ENCODE peak calls at places on chromosomes 7 and 10, in eight cellular contexts. Z is hepatocyte, X is aorta, N is upper lobe of right lung, A is colonic mucosa, P is sigmoid colon, W is cardiac muscle cell, U is left ventricle myocardium inferior. G is an unnamed sample. For H3K27me3, the result is how much of the 10 kb centered on the place peaks cover.

GRCh38 chr7:78073470-78074382 is 275.2 kb downstream of the PHTF2 start:
- DNase-seq in Z (peak), X (no peak), N (no peak), A (no peak), P (no peak), W (no peak), U (no peak), G (no peak)

GRCh38 chr7:132901241-132901640 is 180.6 kb downstream of the CHCHD3 start:
- DNase-seq in Z (no peak), X (no peak), N (no peak), A (no peak), P (no peak), W (no peak), U (no peak), G (no peak)

GRCh38 chr7:92904292-92905131 is 68.1 kb upstream of the CDK6 start:
- DNase-seq in Z (peak), X (no peak), N (no peak), A (no peak), P (no peak), W (peak), U (no peak), G (peak)

GRCh38 chr7:104943502-104944343 is 70.3 kb upstream of the KMT2E start:
- DNase-seq in Z (peak), X (no peak), N (peak), A (peak), P (peak), W (peak), U (peak), G (no peak)

GRCh38 chr10:93379366-93380042 is 102.6 kb downstream of the MYOF start:
- DNase-seq in Z (no peak), X (no peak), N (no peak), A (no peak), P (no peak), W (peak), U (no peak), G (peak)

GRCh38 chr10:32957341-32958084 is 517 bp downstream of the ITGB1 start:
- DNase-seq in Z (peak), X (peak), N (peak), A (peak), P (peak), W (peak), U (peak), G (peak)

GRCh38 chr10:314871-315270 is 179.6 kb downstream of the ZMYND11 start:
- DNase-seq in Z (no peak), X (no peak), N (no peak), A (no peak), P (no peak), W (no peak), U (no peak), G (no peak)

GRCh38 chr7:74612015-74612829 is 45.3 kb upstream of the GTF2I start:
- DNase-seq in Z (no peak), X (no peak), N (peak), A (no peak), P (peak), W (peak), U (no peak), G (peak)

GRCh38 chr7:8441106-8441590 is 7.7 kb downstream of the NXPH1 start:
- DNase-seq in Z (no peak), X (no peak), N (no peak), A (no peak), P (no peak), W (no peak), U (no peak), G (no peak)

GRCh38 chr10:64630534-64630933 is 1109.3 kb downstream of the REEP3 start:
- DNase-seq in Z (no peak), X (no peak), N (no peak), A (no peak), P (no peak), W (no peak), U (no peak), G (no peak)

GRCh38 chr10:129101232-129101980 is 365.6 kb upstream of the MGMT start:
- DNase-seq in Z (no peak), X (no peak), N (no peak), A (no peak), P (no peak), W (peak), U (no peak), G (no peak)

GRCh38 chr10:13758761-13759160 is 172.0 kb downstream of the PRPF18 start:
- DNase-seq in Z (no peak), X (no peak), N (no peak), A (no peak), P (no peak), W (no peak), U (no peak), G (no peak)

GRCh38 chr7:135670179-135670578 is 7.9 kb downstream of the STMP1 start:
- DNase-seq in Z (no peak), X (no peak), N (no peak), A (no peak), P (no peak), W (peak), U (no peak), G (peak)

GRCh38 chr10:10363217-10363616 is 654.5 kb upstream of the CELF2 start:
- DNase-seq in Z (no peak), X (no peak), N (no peak), A (no peak), P (no peak), W (no peak), U (no peak), G (no peak)
- H3K27me3 ChIP-seq in Z (under half), X (under half), N (under half), A (under half), P (under half), W (under half), U (under half), G (under half)

GRCh38 chr10:78248651-78249464 is 215.2 kb downstream of the RPS24 start:
- DNase-seq in Z (peak), X (peak), N (no peak), A (peak), P (no peak), W (peak), U (no peak), G (peak)

GRCh38 chr10:78249690-78250089 is 216.0 kb downstream of the RPS24 start:
- DNase-seq in Z (no peak), X (no peak), N (no peak), A (no peak), P (no peak), W (no peak), U (no peak), G (peak)

GRCh38 chr10:78251041-78251434 is 217.4 kb downstream of the RPS24 start:
- DNase-seq in Z (no peak), X (no peak), N (no peak), A (no peak), P (no peak), W (no peak), U (no peak), G (no peak)

GRCh38 chr10:78247821-78248220 is 214.2 kb downstream of the RPS24 start:
- DNase-seq in Z (no peak), X (no peak), N (no peak), A (no peak), P (no peak), W (no peak), U (no peak), G (no peak)

GRCh38 chr10:78250313-78251040 is 216.8 kb downstream of the RPS24 start:
- DNase-seq in Z (no peak), X (no peak), N (no peak), A (no peak), P (no peak), W (no peak), U (no peak), G (no peak)
- H3K4me3 ChIP-seq in Z (no peak), X (no peak), N (no peak), A (no peak), P (no peak), W (no peak), U (no peak), G (no peak)

DNA sequence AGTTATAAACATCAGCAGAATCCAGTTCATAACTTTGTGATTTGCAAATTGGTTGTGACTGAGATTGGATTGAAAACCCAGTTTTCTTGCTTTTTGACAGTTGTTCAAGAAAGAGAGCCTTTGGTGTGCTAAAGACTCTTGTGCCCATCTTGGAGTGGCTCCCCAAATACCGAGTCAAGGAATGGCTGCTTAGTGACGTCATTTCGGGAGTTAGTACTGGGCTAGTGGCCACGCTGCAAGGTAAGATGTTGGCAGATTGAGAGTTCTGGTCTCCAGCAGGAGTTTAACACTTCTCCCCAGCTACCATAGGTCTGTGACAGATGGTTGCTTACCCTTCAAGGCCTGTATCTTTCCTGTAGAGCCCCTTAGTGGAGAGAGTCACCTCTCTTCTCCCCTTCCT is 2.6 kb downstream of the SLC26A4 start:
- DNase-seq in Z (no peak), X (no peak), N (no peak), A (no peak), P (no peak), W (no peak), U (no peak), G (no peak)
- H3K27me3 ChIP-seq in Z (half or more), X (under half), N (under half), A (under half), P (under half), W (half or more), U (under half), G (under half)

GRCh38 chr10:126565871-126566270 is 104.6 kb downstream of the C10orf90 start:
- DNase-seq in Z (no peak), X (no peak), N (no peak), A (no peak), P (no peak), W (no peak), U (no peak), G (no peak)

GRCh38 chr10:126571203-126571602 is 99.3 kb downstream of the C10orf90 start:
- DNase-seq in Z (no peak), X (no peak), N (no peak), A (no peak), P (no peak), W (no peak), U (no peak), G (no peak)

GRCh38 chr10:126568809-126569208 is 101.7 kb downstream of the C10orf90 start:
- DNase-seq in Z (no peak), X (no peak), N (no peak), A (no peak), P (no peak), W (no peak), U (no peak), G (no peak)

GRCh38 chr10:126569513-126570447 is 100.7 kb downstream of the C10orf90 start:
- DNase-seq in Z (peak), X (no peak), N (no peak), A (no peak), P (no peak), W (peak), U (no peak), G (no peak)

GRCh38 chr10:126570631-126571170 is 99.8 kb downstream of the C10orf90 start:
- DNase-seq in Z (no peak), X (no peak), N (no peak), A (no peak), P (no peak), W (no peak), U (no peak), G (no peak)
- H3K4me3 ChIP-seq in Z (no peak), X (no peak), N (no peak), A (no peak), P (no peak), W (no peak), U (no peak), G (no peak)

GRCh38 chr7:47343056-47343455 is 238.9 kb downstream of the TNS3 start:
- DNase-seq in Z (no peak), X (no peak), N (no peak), A (no peak), P (no peak), W (no peak), U (no peak), G (no peak)
- H3K27me3 ChIP-seq in Z (under half), X (under half), N (under half), A (under half), P (under half), W (under half), U (under half), G (under half)

DNA sequence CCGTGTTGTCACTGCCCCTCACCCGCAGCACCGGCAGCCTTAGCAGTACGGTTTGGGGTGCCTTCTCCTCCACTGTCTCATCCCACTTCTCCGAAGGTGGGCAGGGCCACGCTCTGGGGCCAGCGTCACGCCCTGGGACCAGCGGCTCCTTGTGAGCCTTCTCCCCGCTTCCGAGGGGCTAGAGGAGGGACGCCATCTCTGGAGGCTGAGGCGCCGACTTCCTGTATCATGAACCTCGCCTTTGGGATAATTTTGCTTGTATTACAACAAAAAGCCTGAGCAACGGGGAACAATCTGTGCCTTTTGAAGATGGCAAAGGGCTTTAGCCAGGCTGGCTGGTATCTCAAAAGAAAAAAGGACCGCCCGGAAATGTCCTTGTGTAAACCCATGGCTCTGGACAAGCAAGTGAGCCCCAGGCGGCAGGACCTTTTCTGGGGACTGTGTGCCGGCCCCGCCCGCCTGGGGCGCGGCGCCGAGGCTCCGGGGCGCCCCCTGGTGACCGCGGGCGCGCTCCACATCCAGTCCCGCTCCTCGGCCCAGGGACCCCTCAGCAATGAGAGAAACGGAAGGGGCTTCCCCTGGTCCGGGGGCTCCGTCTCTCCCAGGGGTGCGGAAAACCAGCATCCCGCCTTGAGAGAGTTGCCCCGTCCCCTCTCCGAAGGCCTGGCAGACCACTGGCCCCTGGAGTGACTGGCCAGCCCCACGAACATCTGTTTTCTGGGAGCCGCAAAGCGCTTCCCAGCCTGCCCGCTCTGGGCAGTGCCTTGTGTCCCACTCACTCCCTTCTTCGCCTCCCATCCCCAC is 3.8 kb downstream of the DEPP1 start:
- DNase-seq in Z (peak), X (peak), N (peak), A (peak), P (peak), W (peak), U (peak), G (peak)
- H3K4me3 ChIP-seq in Z (no peak), X (no peak), N (peak), A (peak), P (peak), W (peak), U (peak), G (peak)

G was measured in MG63.